ENCODE peak calls at places on chromosomes 2 and 18, in seven cellular contexts. One of them, this sample, is unnamed.

GRCh38 chr2:111659361-111660281 is 224.4 kb downstream of the ANAPC1 start:
- DNase-seq in MM.1S: peak
- DNase-seq in kidney: peak
- DNase-seq in fibroblast of mammary gland: peak
- DNase-seq in neural progenitor cell: no peak
- DNase-seq in A549: peak
- DNase-seq in GM06990: no peak
- DNase-seq in this sample: peak

GRCh38 chr18:26655614-26656400 is 107.5 kb upstream of the KCTD1 start:
- DNase-seq in kidney: peak
- DNase-seq in MM.1S: peak
- DNase-seq in A549: peak
- DNase-seq in neural progenitor cell: peak
- DNase-seq in GM06990: no peak
- DNase-seq in fibroblast of mammary gland: peak
- DNase-seq in this sample: peak

GRCh38 chr2:47334356-47335136 is 68.4 kb upstream of the MSH2 start:
- DNase-seq in MM.1S: peak
- DNase-seq in neural progenitor cell: peak
- DNase-seq in kidney: no peak
- DNase-seq in A549: no peak
- DNase-seq in fibroblast of mammary gland: no peak
- DNase-seq in GM06990: peak
- DNase-seq in this sample: no peak

GRCh38 chr2:156986339-156986988 is 271.0 kb upstream of the GALNT5 start:
- DNase-seq in neural progenitor cell: peak
- DNase-seq in fibroblast of mammary gland: no peak
- DNase-seq in GM06990: no peak
- DNase-seq in MM.1S: no peak
- DNase-seq in kidney: no peak
- DNase-seq in A549: no peak
- DNase-seq in this sample: no peak

GRCh38 chr2:120576509-120577474 is 158.9 kb upstream of the GLI2 start:
- DNase-seq in MM.1S: no peak
- DNase-seq in kidney: peak
- DNase-seq in A549: no peak
- DNase-seq in GM06990: no peak
- DNase-seq in neural progenitor cell: no peak
- DNase-seq in fibroblast of mammary gland: peak
- DNase-seq in this sample: peak

GRCh38 chr2:236663267-236663666 is 93.6 kb downstream of the ACKR3 start:
- DNase-seq in GM06990: no peak
- DNase-seq in kidney: no peak
- DNase-seq in A549: no peak
- DNase-seq in neural progenitor cell: no peak
- DNase-seq in fibroblast of mammary gland: peak
- DNase-seq in MM.1S: no peak
- DNase-seq in this sample: peak

GRCh38 chr2:147488472-147488871 is 356.4 kb upstream of the ACVR2A start:
- DNase-seq in A549: no peak
- DNase-seq in kidney: no peak
- DNase-seq in GM06990: no peak
- DNase-seq in MM.1S: no peak
- DNase-seq in neural progenitor cell: peak
- DNase-seq in fibroblast of mammary gland: no peak
- DNase-seq in this sample: no peak

GRCh38 chr18:12702221-12703095 is at the start of the genes CEP76 and PSMG2:
- DNase-seq in MM.1S: peak
- DNase-seq in neural progenitor cell: peak
- DNase-seq in A549: peak
- DNase-seq in kidney: peak
- DNase-seq in fibroblast of mammary gland: peak
- DNase-seq in GM06990: peak
- DNase-seq in this sample: peak

GRCh38 chr18:45839415-45840395 is 14.2 kb downstream of the SIGLEC15 start:
- DNase-seq in fibroblast of mammary gland: peak
- DNase-seq in MM.1S: no peak
- DNase-seq in GM06990: no peak
- DNase-seq in kidney: no peak
- DNase-seq in neural progenitor cell: peak
- DNase-seq in A549: no peak
- DNase-seq in this sample: peak

GRCh38 chr18:75455249-75456183 is 28.0 kb upstream of the SMIM21 start:
- DNase-seq in fibroblast of mammary gland: peak
- DNase-seq in MM.1S: no peak
- DNase-seq in neural progenitor cell: peak
- DNase-seq in A549: no peak
- DNase-seq in kidney: peak
- DNase-seq in GM06990: no peak
- DNase-seq in this sample: peak

GRCh38 chr2:134081238-134081637 is 172.6 kb upstream of the MGAT5 start:
- DNase-seq in kidney: no peak
- DNase-seq in GM06990: no peak
- DNase-seq in A549: no peak
- DNase-seq in neural progenitor cell: no peak
- DNase-seq in MM.1S: no peak
- DNase-seq in fibroblast of mammary gland: no peak
- DNase-seq in this sample: no peak

GRCh38 chr2:134079373-134079772 is 174.5 kb upstream of the MGAT5 start:
- DNase-seq in neural progenitor cell: no peak
- DNase-seq in GM06990: peak
- DNase-seq in A549: no peak
- DNase-seq in MM.1S: no peak
- DNase-seq in fibroblast of mammary gland: no peak
- DNase-seq in kidney: no peak
- DNase-seq in this sample: no peak

GRCh38 chr2:134075204-134075603 is 178.7 kb upstream of the MGAT5 start:
- DNase-seq in kidney: peak
- DNase-seq in fibroblast of mammary gland: no peak
- DNase-seq in MM.1S: no peak
- DNase-seq in neural progenitor cell: no peak
- DNase-seq in A549: no peak
- DNase-seq in GM06990: no peak
- DNase-seq in this sample: no peak

GRCh38 chr2:134080759-134081158 is 173.1 kb upstream of the MGAT5 start:
- DNase-seq in kidney: no peak
- DNase-seq in MM.1S: no peak
- DNase-seq in GM06990: no peak
- DNase-seq in fibroblast of mammary gland: no peak
- DNase-seq in A549: no peak
- DNase-seq in neural progenitor cell: no peak
- DNase-seq in this sample: no peak

GRCh38 chr2:134078349-134078748 is 175.5 kb upstream of the MGAT5 start:
- DNase-seq in A549: no peak
- DNase-seq in fibroblast of mammary gland: no peak
- DNase-seq in kidney: no peak
- DNase-seq in neural progenitor cell: no peak
- DNase-seq in GM06990: no peak
- DNase-seq in MM.1S: no peak
- DNase-seq in this sample: no peak
- H3K4me3 ChIP-seq in A549: no peak
- H3K4me3 ChIP-seq in fibroblast of mammary gland: no peak
- H3K4me3 ChIP-seq in kidney: no peak
- H3K4me3 ChIP-seq in neural progenitor cell: no peak
- H3K4me3 ChIP-seq in GM06990: no peak
- H3K4me3 ChIP-seq in MM.1S: no peak
- H3K4me3 ChIP-seq in this sample: no peak

GRCh38 chr18:36576339-36576738 is 252.5 kb downstream of the TPGS2 start:
- DNase-seq in neural progenitor cell: no peak
- DNase-seq in GM06990: no peak
- DNase-seq in A549: no peak
- DNase-seq in fibroblast of mammary gland: no peak
- DNase-seq in MM.1S: no peak
- DNase-seq in kidney: no peak
- DNase-seq in this sample: no peak

GRCh38 chr18:36568487-36568886 is 260.3 kb downstream of the TPGS2 start:
- DNase-seq in fibroblast of mammary gland: no peak
- DNase-seq in neural progenitor cell: no peak
- DNase-seq in MM.1S: no peak
- DNase-seq in GM06990: no peak
- DNase-seq in A549: no peak
- DNase-seq in kidney: no peak
- DNase-seq in this sample: no peak

GRCh38 chr18:36567800-36568199 is 261.0 kb downstream of the TPGS2 start:
- DNase-seq in neural progenitor cell: no peak
- DNase-seq in MM.1S: no peak
- DNase-seq in GM06990: no peak
- DNase-seq in kidney: no peak
- DNase-seq in fibroblast of mammary gland: no peak
- DNase-seq in A549: no peak
- DNase-seq in this sample: no peak

DNA sequence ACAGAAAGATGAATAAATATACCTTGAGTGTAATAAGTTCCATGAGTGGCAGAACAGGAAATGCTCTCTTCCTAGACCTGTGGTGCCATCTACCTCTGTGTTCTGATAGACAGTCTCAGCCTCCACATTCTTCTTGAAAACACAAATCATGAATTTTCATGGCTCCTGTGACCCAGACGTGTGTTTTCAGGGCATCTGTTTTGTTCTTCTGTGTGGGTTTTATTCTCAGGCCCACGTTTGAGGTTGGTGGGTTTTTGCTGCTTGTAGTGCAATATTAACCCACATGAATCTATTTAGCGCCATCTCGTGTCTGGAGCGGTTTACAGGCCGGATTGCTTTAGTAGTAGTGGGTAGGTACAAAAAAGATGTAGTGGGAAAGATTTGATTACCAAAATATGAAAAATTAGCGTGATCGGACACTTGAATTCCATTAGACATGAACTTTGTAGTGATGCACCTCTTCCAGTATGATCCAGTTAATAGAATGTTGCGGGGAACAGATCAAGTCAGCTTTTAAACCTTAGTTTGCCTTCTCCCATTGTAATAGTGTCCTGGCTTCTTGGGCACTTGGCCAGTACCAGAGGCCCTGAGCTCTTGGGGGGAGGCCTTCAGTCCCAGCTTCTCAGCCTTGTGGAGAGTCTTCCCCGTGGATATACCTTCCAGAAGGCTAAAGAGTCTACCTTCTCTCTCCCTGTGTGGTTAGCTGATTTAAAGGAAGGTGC is 256.5 kb downstream of the TPGS2 start:
- DNase-seq in neural progenitor cell: peak
- DNase-seq in fibroblast of mammary gland: peak
- DNase-seq in MM.1S: peak
- DNase-seq in GM06990: no peak
- DNase-seq in A549: peak
- DNase-seq in kidney: no peak
- DNase-seq in this sample: peak
- TF ChIP-seq CTCF in neural progenitor cell: peak
- TF ChIP-seq CTCF in fibroblast of mammary gland: peak
- TF ChIP-seq CTCF in MM.1S: peak
- TF ChIP-seq CTCF in GM06990: peak
- TF ChIP-seq CTCF in A549: peak
- TF ChIP-seq CTCF in kidney: peak
- TF ChIP-seq CTCF in this sample: peak

GRCh38 chr2:43216629-43217028 is 9.8 kb downstream of the ZFP36L2 start:
- DNase-seq in neural progenitor cell: no peak
- DNase-seq in A549: no peak
- DNase-seq in MM.1S: no peak
- DNase-seq in fibroblast of mammary gland: no peak
- DNase-seq in GM06990: no peak
- DNase-seq in kidney: peak
- DNase-seq in this sample: no peak

GRCh38 chr2:43217228-43218220 is 8.9 kb downstream of the ZFP36L2 start:
- DNase-seq in fibroblast of mammary gland: no peak
- DNase-seq in GM06990: no peak
- DNase-seq in neural progenitor cell: peak
- DNase-seq in MM.1S: peak
- DNase-seq in kidney: peak
- DNase-seq in A549: no peak
- DNase-seq in this sample: no peak

GRCh38 chr2:43218550-43219382 is 7.6 kb downstream of the ZFP36L2 start:
- DNase-seq in kidney: peak
- DNase-seq in MM.1S: peak
- DNase-seq in fibroblast of mammary gland: peak
- DNase-seq in neural progenitor cell: no peak
- DNase-seq in GM06990: peak
- DNase-seq in A549: no peak
- DNase-seq in this sample: peak

GRCh38 chr2:43219383-43220228 is 6.8 kb downstream of the ZFP36L2 start:
- DNase-seq in MM.1S: peak
- DNase-seq in neural progenitor cell: peak
- DNase-seq in fibroblast of mammary gland: peak
- DNase-seq in A549: peak
- DNase-seq in GM06990: peak
- DNase-seq in kidney: peak
- DNase-seq in this sample: peak

GRCh38 chr2:43218221-43218549 is 8.2 kb downstream of the ZFP36L2 start:
- DNase-seq in kidney: peak
- DNase-seq in MM.1S: no peak
- DNase-seq in GM06990: no peak
- DNase-seq in neural progenitor cell: no peak
- DNase-seq in fibroblast of mammary gland: peak
- DNase-seq in A549: no peak
- DNase-seq in this sample: no peak
- H3K4me3 ChIP-seq in kidney: peak
- H3K4me3 ChIP-seq in MM.1S: peak
- H3K4me3 ChIP-seq in GM06990: no peak
- H3K4me3 ChIP-seq in neural progenitor cell: peak
- H3K4me3 ChIP-seq in fibroblast of mammary gland: no peak
- H3K4me3 ChIP-seq in A549: no peak
- H3K4me3 ChIP-seq in this sample: no peak

DNA sequence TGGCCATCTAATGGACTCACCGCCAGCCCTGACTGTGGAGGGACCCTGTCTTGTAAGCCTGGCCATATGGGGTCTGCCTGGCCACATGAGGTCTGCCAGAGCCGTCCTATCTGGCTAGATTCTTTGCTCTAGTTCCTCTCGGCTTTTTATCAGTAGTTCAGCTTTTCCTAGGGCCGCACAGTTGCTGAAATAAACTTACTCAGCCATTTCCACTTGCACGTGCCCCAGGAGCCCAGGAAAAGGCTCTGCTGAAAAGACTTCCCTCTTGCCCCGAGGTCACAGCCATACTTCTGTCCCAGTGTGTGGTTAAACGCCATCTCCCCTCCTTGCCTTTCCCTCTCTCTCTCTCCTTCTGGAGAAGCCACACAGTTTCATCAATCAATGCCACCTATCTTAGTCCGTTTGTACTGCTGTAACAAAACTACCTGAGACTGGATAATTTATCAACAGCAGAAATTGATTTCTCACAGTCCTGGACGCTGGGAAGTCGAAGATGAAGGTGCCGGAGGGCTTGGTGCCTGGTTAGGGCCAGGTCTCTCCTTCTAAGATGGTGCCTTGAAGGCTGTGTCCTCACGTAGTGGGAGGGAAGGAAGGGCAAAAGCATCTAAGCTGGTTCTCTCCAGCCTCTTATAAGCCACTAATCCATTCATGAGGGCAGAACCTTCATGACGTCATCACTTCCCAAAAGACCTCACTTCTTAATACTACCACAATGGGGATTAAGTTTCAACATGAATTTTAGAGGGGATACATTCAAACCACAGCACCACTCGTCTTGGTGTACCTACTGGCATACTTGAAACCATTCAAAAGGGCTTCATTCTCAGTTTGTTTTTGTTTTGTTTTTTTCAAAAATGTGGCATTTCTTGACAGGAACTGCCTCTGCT is 11.2 kb upstream of the GALM start:
- DNase-seq in A549: no peak
- DNase-seq in neural progenitor cell: no peak
- DNase-seq in fibroblast of mammary gland: no peak
- DNase-seq in MM.1S: no peak
- DNase-seq in kidney: no peak
- DNase-seq in GM06990: no peak
- DNase-seq in this sample: no peak
- TF ChIP-seq CTCF in A549: no peak
- TF ChIP-seq CTCF in neural progenitor cell: no peak
- TF ChIP-seq CTCF in fibroblast of mammary gland: no peak
- TF ChIP-seq CTCF in MM.1S: no peak
- TF ChIP-seq CTCF in kidney: no peak
- TF ChIP-seq CTCF in GM06990: no peak
- TF ChIP-seq CTCF in this sample: no peak

This sample was measured in fibroblast of pulmonary artery.